ENCODE peak calls at places on chromosomes 3 and 15, in five cellular contexts. C is substantia nigra, A is left cardiac atrium, J is KBM-7, P is COR-L47. I is an unnamed sample.
A peak's percentile ranks its signal among the peaks of the same experiment; 100 is the strongest.

GRCh38 chr3:174441588-174442316 is 417.4 kb upstream of the NAALADL2 start:
- DNase-seq in C (no peak), A (no peak), J (no peak), P (no peak), I (no peak)

GRCh38 chr3:135513106-135514063 is 452.1 kb upstream of the PPP2R3A start:
- DNase-seq in C (no peak), A (peak; percentile 17), J (no peak), P (no peak), I (peak; percentile 59)

GRCh38 chr3:35723480-35724097 is 84.3 kb downstream of the ARPP21 start:
- DNase-seq in C (no peak), A (no peak), J (no peak), P (no peak), I (no peak)

GRCh38 chr3:114624676-114625181 is 330.9 kb downstream of the TIGIT start:
- DNase-seq in C (peak; percentile 52), A (peak; percentile 96), J (no peak), P (no peak), I (peak; percentile 84)

GRCh38 chr15:99250001-99250400 is 620 bp upstream of the TTC23 start:
- DNase-seq in C (no peak), A (no peak), J (no peak), P (no peak), I (no peak)

GRCh38 chr3:13863422-13863821 is 16.4 kb downstream of the WNT7A start:
- DNase-seq in C (no peak), A (no peak), J (no peak), P (no peak), I (no peak)

GRCh38 chr3:13243571-13243970 is 170.3 kb upstream of the IQSEC1 start:
- DNase-seq in C (no peak), A (no peak), J (no peak), P (no peak), I (no peak)

GRCh38 chr3:33926998-33927605 is 128.7 kb downstream of the PDCD6IP start:
- DNase-seq in C (no peak), A (no peak), J (peak; percentile 11), P (no peak), I (no peak)

GRCh38 chr15:69400850-69401249 is 13.3 kb upstream of the KIF23 start:
- DNase-seq in C (no peak), A (no peak), J (no peak), P (no peak), I (no peak)

GRCh38 chr3:31102196-31102879 is 207.9 kb upstream of the GADL1 start:
- DNase-seq in C (no peak), A (no peak), J (no peak), P (no peak), I (no peak)

GRCh38 chr15:58361291-58361759 is 70.5 kb upstream of the LIPC start:
- DNase-seq in C (no peak), A (no peak), J (peak; percentile 66), P (peak; percentile 3), I (peak; percentile 70)

GRCh38 chr15:70240082-70240481 is 142.4 kb upstream of the TLE3 start:
- DNase-seq in C (no peak), A (no peak), J (no peak), P (no peak), I (no peak)

GRCh38 chr15:82803793-82804574 is 1.9 kb downstream of the FSD2 start:
- DNase-seq in C (no peak), A (no peak), J (no peak), P (no peak), I (no peak)

GRCh38 chr3:122306622-122306953 is 18.5 kb upstream of the CSTA start:
- DNase-seq in C (no peak), A (no peak), J (no peak), P (no peak), I (no peak)

GRCh38 chr15:95996494-95996893 is 334.0 kb upstream of the NR2F2 start:
- DNase-seq in C (no peak), A (no peak), J (peak; percentile 12), P (no peak), I (no peak)

GRCh38 chr15:69164807-69165636 is 4.6 kb downstream of the GLCE start:
- DNase-seq in C (no peak), A (no peak), J (no peak), P (no peak), I (no peak)

GRCh38 chr3:126768903-126769302 is 64.9 kb downstream of the CHCHD6 start:
- DNase-seq in C (no peak), A (no peak), J (no peak), P (no peak), I (no peak)

GRCh38 chr15:22978691-22979068 is 1.5 kb downstream of the CYFIP1 start:
- DNase-seq in C (no peak), A (no peak), J (no peak), P (no peak), I (no peak)

GRCh38 chr15:101404245-101404644 is 85.3 kb downstream of the PCSK6 start:
- DNase-seq in C (no peak), A (no peak), J (no peak), P (no peak), I (no peak)

GRCh38 chr3:120496278-120496975 is 45.6 kb upstream of the FSTL1 start:
- DNase-seq in C (no peak), A (no peak), J (no peak), P (no peak), I (peak; percentile 56)

GRCh38 chr3:9178697-9179096 is 70.7 kb downstream of the SRGAP3 start:
- DNase-seq in C (no peak), A (no peak), J (no peak), P (no peak), I (no peak)

GRCh38 chr15:90037961-90038633 is 37.0 kb downstream of the ZNF710 start:
- DNase-seq in C (no peak), A (peak; percentile 21), J (peak; percentile 54), P (no peak), I (no peak)

GRCh38 chr15:69482686-69483256 is 30.2 kb downstream of the RPLP1 start:
- DNase-seq in C (no peak), A (no peak), J (no peak), P (no peak), I (no peak)

GRCh38 chr3:179324270-179324754 is 1.5 kb downstream of the ZNF639 start:
- DNase-seq in C (no peak), A (no peak), J (peak; percentile 55), P (peak; percentile 6), I (peak; percentile 40)

GRCh38 chr3:17333446-17333845 is 409.0 kb downstream of the TBC1D5 start:
- DNase-seq in C (no peak), A (no peak), J (no peak), P (no peak), I (no peak)

GRCh38 chr15:36678308-36678707 is 98.9 kb downstream of the CDIN1 start:
- DNase-seq in C (no peak), A (no peak), J (no peak), P (no peak), I (no peak)

GRCh38 chr3:111336511-111336910 is 205.5 kb upstream of the CD96 start:
- DNase-seq in C (no peak), A (no peak), J (no peak), P (no peak), I (no peak)

GRCh38 chr15:42457445-42458442 is 33.2 kb downstream of the ZNF106 start:
- DNase-seq in C (no peak), A (peak; percentile 77), J (no peak), P (no peak), I (peak; percentile 84)

GRCh38 chr15:43239732-43240491 is 19.1 kb upstream of the EPB42 start:
- DNase-seq in C (no peak), A (no peak), J (peak; percentile 89), P (no peak), I (no peak)

GRCh38 chr15:76963596-76963995 is 31.3 kb upstream of the PSTPIP1 start:
- DNase-seq in C (no peak), A (no peak), J (no peak), P (no peak), I (no peak)

GRCh38 chr3:196237203-196237602 is 20.9 kb downstream of the SLC51A start:
- DNase-seq in C (no peak), A (no peak), J (no peak), P (no peak), I (no peak)

GRCh38 chr15:95845862-95846515 is 484.5 kb upstream of the NR2F2 start:
- DNase-seq in C (no peak), A (peak; percentile 35), J (no peak), P (no peak), I (peak; percentile 8)